ENCODE peak calls at places on chromosomes 13 and 19, in five cellular contexts. One of them, this sample, is unnamed. For H3K27me3, the result is how much of the 10 kb centered on the place peaks cover.

GRCh38 chr19:17719730-17720486 is 628 bp downstream of the MAP1S start:
- DNase-seq in mammary epithelial cell: peak
- DNase-seq in heart left ventricle: peak
- DNase-seq in dorsolateral prefrontal cortex: no peak
- DNase-seq in CD8-positive, alpha-beta T cell: no peak
- DNase-seq in this sample: peak

GRCh38 chr13:98476106-98476505 is 100.8 kb downstream of the STK24 start:
- DNase-seq in CD8-positive, alpha-beta T cell: no peak
- DNase-seq in heart left ventricle: no peak
- DNase-seq in dorsolateral prefrontal cortex: no peak
- DNase-seq in mammary epithelial cell: no peak
- DNase-seq in this sample: peak

GRCh38 chr13:111474136-111475002 is 153.9 kb downstream of the TEX29 start:
- DNase-seq in dorsolateral prefrontal cortex: peak
- DNase-seq in heart left ventricle: no peak
- DNase-seq in mammary epithelial cell: peak
- DNase-seq in CD8-positive, alpha-beta T cell: no peak
- DNase-seq in this sample: no peak

GRCh38 chr19:35790981-35791813 is 15.8 kb downstream of the ARHGAP33 start:
- DNase-seq in heart left ventricle: no peak
- DNase-seq in mammary epithelial cell: no peak
- DNase-seq in CD8-positive, alpha-beta T cell: no peak
- DNase-seq in dorsolateral prefrontal cortex: peak
- DNase-seq in this sample: no peak

GRCh38 chr13:27868639-27869435 is 51.0 kb upstream of the PDX1 start:
- DNase-seq in dorsolateral prefrontal cortex: no peak
- DNase-seq in heart left ventricle: no peak
- DNase-seq in CD8-positive, alpha-beta T cell: no peak
- DNase-seq in mammary epithelial cell: no peak
- DNase-seq in this sample: no peak

GRCh38 chr19:51078731-51079130 is 4.0 kb downstream of the KLK14 start:
- DNase-seq in mammary epithelial cell: no peak
- DNase-seq in CD8-positive, alpha-beta T cell: no peak
- DNase-seq in heart left ventricle: no peak
- DNase-seq in dorsolateral prefrontal cortex: no peak
- DNase-seq in this sample: no peak

GRCh38 chr13:49935171-49936084 is 712 bp downstream of the SPRYD7 start:
- DNase-seq in CD8-positive, alpha-beta T cell: peak
- DNase-seq in mammary epithelial cell: peak
- DNase-seq in dorsolateral prefrontal cortex: peak
- DNase-seq in heart left ventricle: no peak
- DNase-seq in this sample: peak

GRCh38 chr19:11152318-11153062 is 3.1 kb downstream of the SPC24 start:
- DNase-seq in mammary epithelial cell: peak
- DNase-seq in heart left ventricle: no peak
- DNase-seq in dorsolateral prefrontal cortex: no peak
- DNase-seq in CD8-positive, alpha-beta T cell: no peak
- DNase-seq in this sample: no peak

GRCh38 chr13:26718146-26718545 is 42.4 kb downstream of the GPR12 start:
- DNase-seq in dorsolateral prefrontal cortex: no peak
- DNase-seq in CD8-positive, alpha-beta T cell: no peak
- DNase-seq in heart left ventricle: no peak
- DNase-seq in mammary epithelial cell: no peak
- DNase-seq in this sample: no peak

GRCh38 chr13:102812616-102813287 is 13.8 kb downstream of the BIVM start:
- DNase-seq in mammary epithelial cell: no peak
- DNase-seq in heart left ventricle: no peak
- DNase-seq in CD8-positive, alpha-beta T cell: no peak
- DNase-seq in dorsolateral prefrontal cortex: no peak
- DNase-seq in this sample: no peak

GRCh38 chr19:3642987-3643386 is 16.4 kb upstream of the CACTIN start:
- DNase-seq in CD8-positive, alpha-beta T cell: no peak
- DNase-seq in dorsolateral prefrontal cortex: no peak
- DNase-seq in heart left ventricle: no peak
- DNase-seq in mammary epithelial cell: no peak
- DNase-seq in this sample: no peak

GRCh38 chr13:87777395-87777794 is 106.2 kb downstream of the SLITRK5 start:
- DNase-seq in mammary epithelial cell: no peak
- DNase-seq in CD8-positive, alpha-beta T cell: no peak
- DNase-seq in heart left ventricle: no peak
- DNase-seq in dorsolateral prefrontal cortex: no peak
- DNase-seq in this sample: no peak

GRCh38 chr13:49292742-49293498 is 45.2 kb downstream of the CDADC1 start:
- DNase-seq in CD8-positive, alpha-beta T cell: no peak
- DNase-seq in heart left ventricle: peak
- DNase-seq in mammary epithelial cell: no peak
- DNase-seq in dorsolateral prefrontal cortex: peak
- DNase-seq in this sample: no peak

GRCh38 chr19:14347999-14348889 is 33.0 kb upstream of the ADGRE5 start:
- DNase-seq in mammary epithelial cell: peak
- DNase-seq in heart left ventricle: peak
- DNase-seq in CD8-positive, alpha-beta T cell: peak
- DNase-seq in dorsolateral prefrontal cortex: peak
- DNase-seq in this sample: peak

GRCh38 chr19:34135401-34135800 is 36.9 kb upstream of the LSM14A start:
- DNase-seq in CD8-positive, alpha-beta T cell: no peak
- DNase-seq in heart left ventricle: no peak
- DNase-seq in mammary epithelial cell: no peak
- DNase-seq in dorsolateral prefrontal cortex: no peak
- DNase-seq in this sample: no peak

GRCh38 chr13:48006396-48006795 is 5.3 kb upstream of the SUCLA2 start:
- DNase-seq in mammary epithelial cell: peak
- DNase-seq in dorsolateral prefrontal cortex: no peak
- DNase-seq in CD8-positive, alpha-beta T cell: no peak
- DNase-seq in heart left ventricle: no peak
- DNase-seq in this sample: no peak

GRCh38 chr13:93341517-93341916 is 114.9 kb downstream of the GPC6 start:
- DNase-seq in mammary epithelial cell: no peak
- DNase-seq in dorsolateral prefrontal cortex: no peak
- DNase-seq in CD8-positive, alpha-beta T cell: no peak
- DNase-seq in heart left ventricle: no peak
- DNase-seq in this sample: no peak

GRCh38 chr13:69389899-69390298 is 717.7 kb upstream of the ATXN8OS start:
- DNase-seq in mammary epithelial cell: no peak
- DNase-seq in CD8-positive, alpha-beta T cell: no peak
- DNase-seq in heart left ventricle: no peak
- DNase-seq in dorsolateral prefrontal cortex: no peak
- DNase-seq in this sample: no peak

GRCh38 chr19:6925801-6926751 is 38.7 kb downstream of the ADGRE1 start:
- DNase-seq in heart left ventricle: no peak
- DNase-seq in mammary epithelial cell: peak
- DNase-seq in dorsolateral prefrontal cortex: no peak
- DNase-seq in CD8-positive, alpha-beta T cell: no peak
- DNase-seq in this sample: peak

GRCh38 chr13:97855570-97855970 is 97.9 kb upstream of the IPO5 start:
- DNase-seq in heart left ventricle: no peak
- DNase-seq in mammary epithelial cell: peak
- DNase-seq in dorsolateral prefrontal cortex: peak
- DNase-seq in CD8-positive, alpha-beta T cell: no peak
- DNase-seq in this sample: no peak

GRCh38 chr13:71240906-71241305 is 626.1 kb downstream of the DACH1 start:
- DNase-seq in heart left ventricle: no peak
- DNase-seq in dorsolateral prefrontal cortex: no peak
- DNase-seq in mammary epithelial cell: no peak
- DNase-seq in CD8-positive, alpha-beta T cell: no peak
- DNase-seq in this sample: no peak

GRCh38 chr19:10603084-10603872 is 16.2 kb upstream of the AP1M2 start:
- DNase-seq in mammary epithelial cell: no peak
- DNase-seq in heart left ventricle: peak
- DNase-seq in CD8-positive, alpha-beta T cell: peak
- DNase-seq in dorsolateral prefrontal cortex: no peak
- DNase-seq in this sample: peak

GRCh38 chr19:48741222-48741999 is 1.0 kb upstream of the RASIP1 start:
- DNase-seq in mammary epithelial cell: no peak
- DNase-seq in CD8-positive, alpha-beta T cell: no peak
- DNase-seq in heart left ventricle: peak
- DNase-seq in dorsolateral prefrontal cortex: peak
- DNase-seq in this sample: peak

GRCh38 chr19:10687518-10688288 is 13.5 kb upstream of the QTRT1 start:
- DNase-seq in heart left ventricle: no peak
- DNase-seq in mammary epithelial cell: no peak
- DNase-seq in dorsolateral prefrontal cortex: no peak
- DNase-seq in CD8-positive, alpha-beta T cell: no peak
- DNase-seq in this sample: no peak

GRCh38 chr13:22757530-22758120 is 423.2 kb upstream of the SGCG start:
- DNase-seq in CD8-positive, alpha-beta T cell: no peak
- DNase-seq in dorsolateral prefrontal cortex: no peak
- DNase-seq in heart left ventricle: no peak
- DNase-seq in mammary epithelial cell: no peak
- DNase-seq in this sample: no peak

GRCh38 chr19:14809272-14810057 is 25.5 kb downstream of the OR7A5 start:
- DNase-seq in heart left ventricle: no peak
- DNase-seq in mammary epithelial cell: no peak
- DNase-seq in CD8-positive, alpha-beta T cell: no peak
- DNase-seq in dorsolateral prefrontal cortex: no peak
- DNase-seq in this sample: no peak

GRCh38 chr19:16938211-16938610 is 49.4 kb downstream of the F2RL3 start:
- DNase-seq in CD8-positive, alpha-beta T cell: no peak
- DNase-seq in mammary epithelial cell: no peak
- DNase-seq in heart left ventricle: no peak
- DNase-seq in dorsolateral prefrontal cortex: no peak
- DNase-seq in this sample: no peak

GRCh38 chr13:102726430-102726829 is 31.6 kb upstream of the METTL21C start:
- DNase-seq in CD8-positive, alpha-beta T cell: no peak
- DNase-seq in mammary epithelial cell: peak
- DNase-seq in dorsolateral prefrontal cortex: no peak
- DNase-seq in heart left ventricle: no peak
- DNase-seq in this sample: no peak

GRCh38 chr13:19782049-19782726 is 557 bp downstream of the PSPC1 start:
- DNase-seq in mammary epithelial cell: peak
- DNase-seq in heart left ventricle: peak
- DNase-seq in CD8-positive, alpha-beta T cell: peak
- DNase-seq in dorsolateral prefrontal cortex: peak
- DNase-seq in this sample: peak

GRCh38 chr13:102779426-102780159 is 6.0 kb upstream of the TEX30 start:
- DNase-seq in dorsolateral prefrontal cortex: no peak
- DNase-seq in mammary epithelial cell: no peak
- DNase-seq in CD8-positive, alpha-beta T cell: peak
- DNase-seq in heart left ventricle: no peak
- DNase-seq in this sample: no peak

GRCh38 chr19:622666-623065 is 10.7 kb downstream of the POLRMT start:
- DNase-seq in heart left ventricle: no peak
- DNase-seq in dorsolateral prefrontal cortex: no peak
- DNase-seq in CD8-positive, alpha-beta T cell: no peak
- DNase-seq in mammary epithelial cell: no peak
- DNase-seq in this sample: no peak

GRCh38 chr19:623175-623916 is 10.0 kb downstream of the POLRMT start:
- DNase-seq in heart left ventricle: no peak
- DNase-seq in dorsolateral prefrontal cortex: no peak
- DNase-seq in mammary epithelial cell: no peak
- DNase-seq in CD8-positive, alpha-beta T cell: no peak
- DNase-seq in this sample: no peak

GRCh38 chr19:624433-625109 is 8.8 kb downstream of the POLRMT start:
- DNase-seq in heart left ventricle: no peak
- DNase-seq in CD8-positive, alpha-beta T cell: no peak
- DNase-seq in mammary epithelial cell: no peak
- DNase-seq in dorsolateral prefrontal cortex: no peak
- DNase-seq in this sample: no peak

GRCh38 chr19:625257-625656 is 8.1 kb downstream of the POLRMT start:
- DNase-seq in heart left ventricle: no peak
- DNase-seq in mammary epithelial cell: no peak
- DNase-seq in dorsolateral prefrontal cortex: no peak
- DNase-seq in CD8-positive, alpha-beta T cell: no peak
- DNase-seq in this sample: no peak

DNA sequence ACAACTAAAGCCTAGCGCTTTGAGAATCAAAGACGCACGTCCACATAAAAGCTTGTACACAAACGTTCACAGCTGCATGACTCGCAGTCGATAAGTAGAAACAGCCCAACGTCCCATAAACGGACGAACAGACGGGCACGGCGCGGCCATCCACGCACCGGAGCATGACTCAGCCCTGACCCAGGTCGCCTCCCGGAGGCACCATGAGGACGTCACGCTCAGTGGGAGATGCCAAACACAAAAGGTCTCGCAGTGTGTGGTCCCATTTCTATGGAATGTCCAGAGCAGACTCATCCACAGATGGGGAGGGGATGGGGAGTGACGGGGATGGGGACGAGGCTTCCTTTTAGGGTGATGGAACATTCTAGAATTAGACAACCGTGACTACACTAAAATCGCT is 9.4 kb downstream of the POLRMT start:
- DNase-seq in CD8-positive, alpha-beta T cell: no peak
- DNase-seq in mammary epithelial cell: no peak
- DNase-seq in heart left ventricle: no peak
- DNase-seq in dorsolateral prefrontal cortex: no peak
- DNase-seq in this sample: no peak
- H3K27ac ChIP-seq in CD8-positive, alpha-beta T cell: no peak
- H3K27ac ChIP-seq in mammary epithelial cell: no peak
- H3K27ac ChIP-seq in heart left ventricle: no peak
- H3K27ac ChIP-seq in dorsolateral prefrontal cortex: peak
- H3K27ac ChIP-seq in this sample: no peak

DNA sequence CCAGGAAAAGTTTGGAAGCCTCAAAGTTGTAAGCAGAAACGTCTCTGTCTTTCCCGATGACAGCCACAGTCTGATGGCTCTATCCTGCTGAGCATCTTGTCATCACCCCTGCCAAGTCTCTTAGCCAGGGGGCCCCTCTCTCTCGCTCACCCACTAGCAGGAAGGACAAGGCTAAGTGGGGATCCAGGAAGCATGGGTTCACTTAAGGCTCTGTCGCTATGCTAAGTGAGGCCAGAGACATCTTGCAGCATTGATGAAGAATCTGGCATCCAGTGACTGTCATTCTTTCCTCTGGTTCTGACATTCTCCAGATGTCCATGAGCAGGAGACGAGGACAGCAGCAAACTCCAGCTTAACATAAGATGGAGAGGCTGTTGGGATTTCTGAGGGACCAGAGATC is 230.3 kb downstream of the TSHZ3 start:
- DNase-seq in CD8-positive, alpha-beta T cell: no peak
- DNase-seq in mammary epithelial cell: no peak
- DNase-seq in dorsolateral prefrontal cortex: no peak
- DNase-seq in heart left ventricle: no peak
- DNase-seq in this sample: no peak
- TF ChIP-seq CTCF in CD8-positive, alpha-beta T cell: no peak
- TF ChIP-seq CTCF in mammary epithelial cell: no peak
- TF ChIP-seq CTCF in dorsolateral prefrontal cortex: no peak
- TF ChIP-seq CTCF in heart left ventricle: no peak
- TF ChIP-seq CTCF in this sample: no peak

GRCh38 chr19:12983091-12983490 is 12.2 kb upstream of the NFIX start:
- DNase-seq in CD8-positive, alpha-beta T cell: no peak
- DNase-seq in mammary epithelial cell: no peak
- DNase-seq in dorsolateral prefrontal cortex: no peak
- DNase-seq in heart left ventricle: no peak
- DNase-seq in this sample: no peak
- H3K27me3 ChIP-seq in CD8-positive, alpha-beta T cell: under half
- H3K27me3 ChIP-seq in mammary epithelial cell: under half
- H3K27me3 ChIP-seq in dorsolateral prefrontal cortex: under half
- H3K27me3 ChIP-seq in heart left ventricle: under half
- H3K27me3 ChIP-seq in this sample: under half

DNA sequence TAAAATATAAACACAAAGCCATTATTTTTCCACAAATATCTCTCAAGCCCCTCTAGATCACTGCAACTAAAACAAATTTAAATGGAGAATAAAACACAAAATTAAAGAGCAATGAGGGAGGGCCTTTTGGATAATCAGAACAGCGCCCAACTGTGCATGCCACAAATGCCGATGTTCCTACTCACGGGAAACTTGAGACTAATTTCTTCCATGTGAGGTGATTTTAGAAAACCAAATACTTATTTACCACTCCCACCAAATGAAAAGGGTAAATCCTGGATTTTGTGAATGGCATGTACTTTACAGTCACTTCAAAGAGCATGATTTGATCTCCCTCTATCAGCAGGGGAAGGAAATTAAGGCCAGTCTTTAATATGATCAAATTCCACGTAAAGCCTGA is 74.8 kb downstream of the SLC7A1 start:
- DNase-seq in heart left ventricle: no peak
- DNase-seq in dorsolateral prefrontal cortex: no peak
- DNase-seq in CD8-positive, alpha-beta T cell: no peak
- DNase-seq in mammary epithelial cell: no peak
- DNase-seq in this sample: no peak
- H3K27ac ChIP-seq in heart left ventricle: no peak
- H3K27ac ChIP-seq in dorsolateral prefrontal cortex: no peak
- H3K27ac ChIP-seq in CD8-positive, alpha-beta T cell: no peak
- H3K27ac ChIP-seq in mammary epithelial cell: no peak
- H3K27ac ChIP-seq in this sample: no peak

This sample was measured in CD4-positive, alpha-beta T cell.